ENCODE peak calls at places on chromosomes 16 and 17, in nine cellular contexts. One of them, this sample, is unnamed.

GRCh38 chr17:56897646-56898424 is 16.0 kb downstream of the TRIM25 start:
- DNase-seq in NCI-H2029 treated with DMSO at 0.1 percent for 48 hours: no peak
- DNase-seq in MCF 10A: no peak
- DNase-seq in Panc1: no peak
- DNase-seq in H9: no peak
- DNase-seq in EL: no peak
- DNase-seq in caudate nucleus: no peak
- DNase-seq in AG09309: no peak
- DNase-seq in endothelial cell: no peak
- DNase-seq in this sample: no peak

GRCh38 chr17:31275126-31275525 is 21.9 kb downstream of the OMG start:
- DNase-seq in NCI-H2029 treated with DMSO at 0.1 percent for 48 hours: no peak
- DNase-seq in MCF 10A: no peak
- DNase-seq in Panc1: no peak
- DNase-seq in H9: no peak
- DNase-seq in EL: no peak
- DNase-seq in caudate nucleus: no peak
- DNase-seq in AG09309: no peak
- DNase-seq in endothelial cell: no peak
- DNase-seq in this sample: no peak

GRCh38 chr16:57640612-57641011 is 12.2 kb downstream of the ADGRG1 start:
- DNase-seq in NCI-H2029 treated with DMSO at 0.1 percent for 48 hours: no peak
- DNase-seq in MCF 10A: no peak
- DNase-seq in Panc1: no peak
- DNase-seq in H9: no peak
- DNase-seq in EL: no peak
- DNase-seq in caudate nucleus: no peak
- DNase-seq in AG09309: no peak
- DNase-seq in endothelial cell: no peak
- DNase-seq in this sample: no peak

GRCh38 chr16:88384222-88385111 is 1.7 kb downstream of the ZNF469 start:
- DNase-seq in NCI-H2029 treated with DMSO at 0.1 percent for 48 hours: no peak
- DNase-seq in MCF 10A: no peak
- DNase-seq in Panc1: no peak
- DNase-seq in H9: no peak
- DNase-seq in EL: no peak
- DNase-seq in caudate nucleus: no peak
- DNase-seq in AG09309: no peak
- DNase-seq in endothelial cell: no peak
- DNase-seq in this sample: no peak

GRCh38 chr16:88405325-88406060 is 22.7 kb downstream of the ZNF469 start:
- DNase-seq in NCI-H2029 treated with DMSO at 0.1 percent for 48 hours: no peak
- DNase-seq in MCF 10A: no peak
- DNase-seq in Panc1: no peak
- DNase-seq in H9: no peak
- DNase-seq in EL: no peak
- DNase-seq in caudate nucleus: no peak
- DNase-seq in AG09309: no peak
- DNase-seq in endothelial cell: no peak
- DNase-seq in this sample: no peak

GRCh38 chr16:10833271-10833670 is 14.7 kb upstream of the TVP23A start:
- DNase-seq in NCI-H2029 treated with DMSO at 0.1 percent for 48 hours: no peak
- DNase-seq in MCF 10A: no peak
- DNase-seq in Panc1: no peak
- DNase-seq in H9: no peak
- DNase-seq in EL: no peak
- DNase-seq in caudate nucleus: no peak
- DNase-seq in AG09309: no peak
- DNase-seq in endothelial cell: no peak
- DNase-seq in this sample: no peak

GRCh38 chr16:590165-590874 is 454 bp downstream of the RAB40C start:
- DNase-seq in NCI-H2029 treated with DMSO at 0.1 percent for 48 hours: no peak
- DNase-seq in MCF 10A: peak
- DNase-seq in Panc1: no peak
- DNase-seq in H9: no peak
- DNase-seq in EL: no peak
- DNase-seq in caudate nucleus: no peak
- DNase-seq in AG09309: no peak
- DNase-seq in endothelial cell: peak
- DNase-seq in this sample: no peak

GRCh38 chr17:12851901-12852435 is 62.7 kb downstream of the ARHGAP44 start:
- DNase-seq in NCI-H2029 treated with DMSO at 0.1 percent for 48 hours: no peak
- DNase-seq in MCF 10A: no peak
- DNase-seq in Panc1: no peak
- DNase-seq in H9: no peak
- DNase-seq in EL: no peak
- DNase-seq in caudate nucleus: no peak
- DNase-seq in AG09309: no peak
- DNase-seq in endothelial cell: no peak
- DNase-seq in this sample: no peak

GRCh38 chr17:80816241-80817103 is 175.2 kb upstream of the CHMP6 start:
- DNase-seq in NCI-H2029 treated with DMSO at 0.1 percent for 48 hours: no peak
- DNase-seq in MCF 10A: no peak
- DNase-seq in Panc1: no peak
- DNase-seq in H9: no peak
- DNase-seq in EL: no peak
- DNase-seq in caudate nucleus: no peak
- DNase-seq in AG09309: no peak
- DNase-seq in endothelial cell: no peak
- DNase-seq in this sample: no peak

GRCh38 chr16:25575363-25575762 is 116.4 kb upstream of the HS3ST4 start:
- DNase-seq in NCI-H2029 treated with DMSO at 0.1 percent for 48 hours: no peak
- DNase-seq in MCF 10A: no peak
- DNase-seq in Panc1: no peak
- DNase-seq in H9: peak
- DNase-seq in EL: no peak
- DNase-seq in caudate nucleus: no peak
- DNase-seq in AG09309: no peak
- DNase-seq in endothelial cell: no peak
- DNase-seq in this sample: no peak

GRCh38 chr17:82670661-82671060 is 22.4 kb upstream of the WDR45B start:
- DNase-seq in NCI-H2029 treated with DMSO at 0.1 percent for 48 hours: no peak
- DNase-seq in MCF 10A: no peak
- DNase-seq in Panc1: no peak
- DNase-seq in H9: no peak
- DNase-seq in EL: no peak
- DNase-seq in caudate nucleus: no peak
- DNase-seq in AG09309: no peak
- DNase-seq in endothelial cell: no peak
- DNase-seq in this sample: no peak

GRCh38 chr16:49484454-49484853 is 110.8 kb downstream of the C16orf78 start:
- DNase-seq in NCI-H2029 treated with DMSO at 0.1 percent for 48 hours: no peak
- DNase-seq in MCF 10A: no peak
- DNase-seq in Panc1: no peak
- DNase-seq in H9: peak
- DNase-seq in EL: no peak
- DNase-seq in caudate nucleus: no peak
- DNase-seq in AG09309: no peak
- DNase-seq in endothelial cell: peak
- DNase-seq in this sample: no peak

GRCh38 chr17:64306850-64307463 is 43.9 kb upstream of the TEX2 start:
- DNase-seq in NCI-H2029 treated with DMSO at 0.1 percent for 48 hours: no peak
- DNase-seq in MCF 10A: peak
- DNase-seq in Panc1: no peak
- DNase-seq in H9: peak
- DNase-seq in EL: peak
- DNase-seq in caudate nucleus: no peak
- DNase-seq in AG09309: peak
- DNase-seq in endothelial cell: peak
- DNase-seq in this sample: peak

GRCh38 chr17:72632026-72632684 is 460.3 kb downstream of the SLC39A11 start:
- DNase-seq in NCI-H2029 treated with DMSO at 0.1 percent for 48 hours: peak
- DNase-seq in MCF 10A: no peak
- DNase-seq in Panc1: no peak
- DNase-seq in H9: no peak
- DNase-seq in EL: no peak
- DNase-seq in caudate nucleus: no peak
- DNase-seq in AG09309: no peak
- DNase-seq in endothelial cell: no peak
- DNase-seq in this sample: no peak

GRCh38 chr17:75102385-75102821 is 7.4 kb upstream of the ARMC7 start:
- DNase-seq in NCI-H2029 treated with DMSO at 0.1 percent for 48 hours: no peak
- DNase-seq in MCF 10A: no peak
- DNase-seq in Panc1: no peak
- DNase-seq in H9: peak
- DNase-seq in EL: no peak
- DNase-seq in caudate nucleus: no peak
- DNase-seq in AG09309: no peak
- DNase-seq in endothelial cell: no peak
- DNase-seq in this sample: no peak

GRCh38 chr16:57646388-57647039 is 18.1 kb downstream of the ADGRG1 start:
- DNase-seq in NCI-H2029 treated with DMSO at 0.1 percent for 48 hours: no peak
- DNase-seq in MCF 10A: no peak
- DNase-seq in Panc1: no peak
- DNase-seq in H9: no peak
- DNase-seq in EL: no peak
- DNase-seq in caudate nucleus: no peak
- DNase-seq in AG09309: no peak
- DNase-seq in endothelial cell: no peak
- DNase-seq in this sample: no peak

GRCh38 chr16:84709609-84710008 is 9.8 kb downstream of the USP10 start:
- DNase-seq in NCI-H2029 treated with DMSO at 0.1 percent for 48 hours: no peak
- DNase-seq in MCF 10A: no peak
- DNase-seq in Panc1: no peak
- DNase-seq in H9: no peak
- DNase-seq in EL: no peak
- DNase-seq in caudate nucleus: no peak
- DNase-seq in AG09309: no peak
- DNase-seq in endothelial cell: no peak
- DNase-seq in this sample: no peak

GRCh38 chr17:76492989-76493501 is 8.2 kb downstream of the RHBDF2 start:
- DNase-seq in NCI-H2029 treated with DMSO at 0.1 percent for 48 hours: no peak
- DNase-seq in MCF 10A: peak
- DNase-seq in Panc1: no peak
- DNase-seq in H9: no peak
- DNase-seq in EL: peak
- DNase-seq in caudate nucleus: no peak
- DNase-seq in AG09309: peak
- DNase-seq in endothelial cell: no peak
- DNase-seq in this sample: peak

GRCh38 chr17:71276071-71276470 is 844.7 kb upstream of the SOX9 start:
- DNase-seq in NCI-H2029 treated with DMSO at 0.1 percent for 48 hours: no peak
- DNase-seq in MCF 10A: peak
- DNase-seq in Panc1: no peak
- DNase-seq in H9: no peak
- DNase-seq in EL: no peak
- DNase-seq in caudate nucleus: no peak
- DNase-seq in AG09309: no peak
- DNase-seq in endothelial cell: no peak
- DNase-seq in this sample: no peak